ENCODE peak calls at places on chromosomes 7 and 10, in nine cellular contexts. A, W, I, V, S, Z, C, X and J are unnamed samples. For H3K36me3, the result is how much of the 10 kb centered on the place peaks cover.

GRCh38 chr7:101066858-101067227 is 18.4 kb upstream of the TRIM56 start:
- DNase-seq in A (no peak), W (no peak), I (no peak), V (no peak), S (no peak), Z (no peak), C (no peak), X (no peak), J (no peak)

GRCh38 chr10:123865350-123865749 is 26.3 kb downstream of the CPXM2 start:
- DNase-seq in A (no peak), W (no peak), I (no peak), V (no peak), S (no peak), Z (no peak), C (no peak), X (no peak), J (no peak)

GRCh38 chr10:26479766-26480492 is 41.8 kb downstream of the APBB1IP start:
- DNase-seq in A (no peak), W (no peak), I (no peak), V (no peak), S (no peak), Z (no peak), C (no peak), X (no peak), J (no peak)

GRCh38 chr10:127046975-127047877 is 142.0 kb downstream of the DOCK1 start:
- DNase-seq in A (no peak), W (no peak), I (no peak), V (no peak), S (no peak), Z (no peak), C (no peak), X (no peak), J (no peak)

GRCh38 chr7:33757563-33758165 is 147.7 kb upstream of the BMPER start:
- DNase-seq in A (no peak), W (peak), I (no peak), V (no peak), S (peak), Z (no peak), C (no peak), X (peak), J (no peak)

GRCh38 chr10:79140083-79140793 is 71.5 kb downstream of the ZMIZ1 start:
- DNase-seq in A (no peak), W (no peak), I (no peak), V (no peak), S (no peak), Z (no peak), C (no peak), X (no peak), J (no peak)

GRCh38 chr10:123945506-123945905 is 53.9 kb upstream of the CPXM2 start:
- DNase-seq in A (no peak), W (no peak), I (no peak), V (no peak), S (no peak), Z (no peak), C (no peak), X (peak), J (no peak)

GRCh38 chr10:57119690-57120089 is 758.6 kb upstream of the ZWINT start:
- DNase-seq in A (no peak), W (no peak), I (no peak), V (no peak), S (no peak), Z (no peak), C (no peak), X (no peak), J (no peak)

GRCh38 chr10:50397312-50398140 is 146.2 kb upstream of the ASAH2 start:
- DNase-seq in A (no peak), W (no peak), I (no peak), V (no peak), S (peak), Z (no peak), C (no peak), X (no peak), J (no peak)

GRCh38 chr7:151671514-151671913 is 151.8 kb upstream of the RHEB start:
- DNase-seq in A (no peak), W (no peak), I (no peak), V (peak), S (no peak), Z (peak), C (peak), X (no peak), J (no peak)

GRCh38 chr10:97898429-97898828 is 48.8 kb downstream of the GOLGA7B start:
- DNase-seq in A (no peak), W (no peak), I (no peak), V (no peak), S (no peak), Z (no peak), C (no peak), X (no peak), J (no peak)

GRCh38 chr7:100901921-100902332 is 6.2 kb upstream of the ACHE start:
- DNase-seq in A (no peak), W (no peak), I (peak), V (no peak), S (no peak), Z (no peak), C (no peak), X (no peak), J (no peak)

GRCh38 chr7:32066441-32066840 is 3.8 kb downstream of the PDE1C start:
- DNase-seq in A (no peak), W (no peak), I (no peak), V (no peak), S (no peak), Z (no peak), C (no peak), X (no peak), J (no peak)

DNA sequence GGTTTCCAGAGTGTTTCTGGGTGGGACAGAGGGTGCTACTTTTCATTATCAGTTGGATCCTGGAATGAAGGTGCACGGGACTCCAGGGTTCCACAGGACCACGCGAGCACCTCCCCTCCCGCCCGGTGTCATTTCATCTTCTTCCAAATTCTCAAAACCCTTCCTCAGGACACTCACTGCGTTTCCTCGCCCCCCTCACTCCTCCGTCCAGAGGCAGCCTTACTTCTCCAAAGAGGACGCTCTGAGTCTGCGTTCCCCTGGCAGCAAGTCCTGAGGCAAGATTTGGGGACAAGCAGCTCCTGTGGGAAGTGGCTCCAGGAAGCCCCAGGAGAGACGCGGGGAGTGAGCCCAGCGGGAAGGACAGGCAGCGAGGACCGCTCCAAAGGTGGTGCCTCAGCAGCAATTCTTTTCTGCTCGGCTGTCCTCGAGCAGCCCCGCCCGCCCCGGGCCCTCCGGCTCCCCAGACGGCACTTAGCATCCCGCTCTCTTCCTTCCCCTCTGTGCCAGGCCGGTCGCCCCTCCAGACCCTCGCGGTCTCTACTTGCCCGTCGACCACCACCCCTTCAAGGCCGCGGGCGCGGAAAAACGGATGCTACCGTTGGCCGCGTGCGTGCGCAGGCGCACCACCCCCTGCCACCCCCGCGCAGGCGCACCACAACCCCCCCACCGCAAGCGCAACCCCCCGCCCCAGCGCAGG is 586 bp upstream of the LRRC27 start:
- DNase-seq in A (no peak), W (no peak), I (no peak), V (no peak), S (no peak), Z (peak), C (no peak), X (no peak), J (no peak)
- TF ChIP-seq POLR2AphosphoS5 in A (peak), W (peak), I (peak), V (peak), S (peak), Z (no peak), C (peak), X (no peak), J (no peak)

GRCh38 chr10:24437302-24437701 is 228.4 kb downstream of the KIAA1217 start:
- DNase-seq in A (no peak), W (no peak), I (no peak), V (peak), S (no peak), Z (no peak), C (no peak), X (no peak), J (no peak)

GRCh38 chr10:24432478-24433416 is 223.8 kb downstream of the KIAA1217 start:
- DNase-seq in A (no peak), W (no peak), I (no peak), V (no peak), S (peak), Z (no peak), C (no peak), X (no peak), J (no peak)

GRCh38 chr10:24434961-24435360 is 226.0 kb downstream of the KIAA1217 start:
- DNase-seq in A (no peak), W (no peak), I (no peak), V (no peak), S (no peak), Z (no peak), C (no peak), X (no peak), J (no peak)

GRCh38 chr10:24433705-24434104 is 224.8 kb downstream of the KIAA1217 start:
- DNase-seq in A (no peak), W (no peak), I (no peak), V (no peak), S (no peak), Z (no peak), C (no peak), X (no peak), J (no peak)

GRCh38 chr10:24435374-24435773 is 226.4 kb downstream of the KIAA1217 start:
- DNase-seq in A (no peak), W (no peak), I (no peak), V (no peak), S (no peak), Z (no peak), C (no peak), X (no peak), J (no peak)
- TF ChIP-seq POLR2A in A (no peak), W (no peak), I (no peak), V (no peak), S (no peak), Z (no peak), C (no peak), X (no peak), J (no peak)

DNA sequence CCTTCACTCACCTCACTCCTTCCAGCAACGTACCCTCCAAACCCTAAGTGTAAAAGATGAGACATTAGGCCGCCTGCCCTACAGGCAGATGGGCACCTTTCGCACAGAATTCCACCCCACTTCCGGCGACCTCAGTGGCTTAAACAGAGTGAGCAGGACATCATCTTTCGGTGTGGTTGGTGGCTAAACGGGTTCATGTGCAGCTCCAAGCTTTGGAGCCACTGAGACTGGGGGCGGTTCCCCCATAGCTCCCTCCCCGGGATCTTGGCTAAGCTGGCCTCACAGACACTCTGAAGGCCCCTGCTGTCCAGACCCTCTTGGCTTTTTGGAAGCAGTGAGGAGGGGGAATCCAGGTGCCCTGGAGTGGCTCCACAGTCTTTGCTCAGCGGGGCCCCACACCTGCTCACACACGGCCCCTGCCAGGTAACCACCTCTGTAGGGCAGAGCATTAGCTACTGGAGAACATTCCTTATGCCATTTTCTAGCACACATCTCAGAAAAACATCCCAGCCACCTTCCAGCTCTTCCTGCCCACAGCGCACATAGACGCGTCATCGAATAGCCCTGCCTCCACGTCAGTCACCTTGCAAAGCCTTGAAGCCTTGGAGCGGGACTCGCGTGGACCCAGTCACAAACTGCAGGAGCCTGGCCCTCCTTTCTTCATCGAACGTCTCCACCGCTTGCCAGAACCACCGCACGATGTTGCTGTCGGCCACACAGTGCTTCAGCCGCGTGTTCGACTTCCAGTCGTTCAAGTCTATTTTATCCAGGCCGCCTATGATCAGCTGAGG is 108.8 kb downstream of the SMURF1 start:
- DNase-seq in A (no peak), W (no peak), I (no peak), V (no peak), S (no peak), Z (no peak), C (no peak), X (no peak), J (no peak)
- H3K36me3 ChIP-seq in A (half or more), W (half or more), I (half or more), V (under half), S (under half), Z (half or more), C (half or more), X (under half), J (under half)

GRCh38 chr10:44294726-44295412 is 90.0 kb downstream of the CXCL12 start:
- DNase-seq in A (no peak), W (no peak), I (no peak), V (no peak), S (no peak), Z (no peak), C (no peak), X (no peak), J (no peak)

GRCh38 chr10:44293306-44293778 is 91.6 kb downstream of the CXCL12 start:
- DNase-seq in A (no peak), W (no peak), I (no peak), V (no peak), S (no peak), Z (no peak), C (no peak), X (no peak), J (no peak)

GRCh38 chr10:44295619-44296222 is 89.2 kb downstream of the CXCL12 start:
- DNase-seq in A (no peak), W (no peak), I (no peak), V (no peak), S (no peak), Z (no peak), C (no peak), X (no peak), J (no peak)

GRCh38 chr10:44292390-44293002 is 92.4 kb downstream of the CXCL12 start:
- DNase-seq in A (no peak), W (no peak), I (no peak), V (no peak), S (no peak), Z (no peak), C (no peak), X (no peak), J (peak)

GRCh38 chr10:44293842-44294241 is 91.1 kb downstream of the CXCL12 start:
- DNase-seq in A (peak), W (no peak), I (peak), V (peak), S (peak), Z (no peak), C (no peak), X (no peak), J (no peak)
- TF ChIP-seq POLR2AphosphoS5 in A (peak), W (no peak), I (peak), V (peak), S (no peak), Z (no peak), C (no peak), X (no peak), J (peak)

GRCh38 chr10:128694532-128694931 is 568.3 kb upstream of the MKI67 start:
- DNase-seq in A (no peak), W (no peak), I (no peak), V (no peak), S (no peak), Z (no peak), C (no peak), X (no peak), J (no peak)

GRCh38 chr10:128697437-128697836 is 571.2 kb upstream of the MKI67 start:
- DNase-seq in A (no peak), W (no peak), I (no peak), V (no peak), S (no peak), Z (no peak), C (no peak), X (no peak), J (no peak)

GRCh38 chr10:128693493-128694132 is 567.4 kb upstream of the MKI67 start:
- DNase-seq in A (no peak), W (no peak), I (no peak), V (no peak), S (no peak), Z (no peak), C (no peak), X (no peak), J (peak)

GRCh38 chr10:128695931-128696330 is 569.7 kb upstream of the MKI67 start:
- DNase-seq in A (no peak), W (no peak), I (no peak), V (no peak), S (no peak), Z (no peak), C (no peak), X (no peak), J (no peak)

DNA sequence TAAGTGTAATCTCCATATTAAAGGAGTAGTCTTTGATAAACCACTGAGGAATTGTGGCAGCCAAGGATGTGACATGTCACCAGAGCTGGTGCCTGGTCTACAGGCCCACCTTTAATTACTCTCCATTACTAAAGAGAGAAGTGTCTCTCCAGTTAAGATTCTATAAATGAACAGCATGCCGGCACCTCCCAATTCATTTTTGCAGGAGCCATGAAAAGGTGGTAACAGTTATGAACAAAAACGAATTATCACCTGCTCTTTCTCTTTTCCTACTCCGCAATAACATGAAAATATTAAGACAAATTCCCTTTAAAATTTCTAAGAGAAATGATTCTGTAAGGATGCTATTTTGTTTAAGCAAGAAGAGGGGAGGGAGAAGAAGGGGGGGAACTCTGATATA is 569.1 kb upstream of the MKI67 start:
- DNase-seq in A (no peak), W (no peak), I (no peak), V (no peak), S (no peak), Z (no peak), C (no peak), X (no peak), J (no peak)
- TF ChIP-seq POLR2A in A (no peak), W (no peak), I (no peak), V (no peak), S (no peak), Z (no peak), C (no peak), X (no peak), J (no peak)